ENCODE peak calls at places on chromosomes 16 and 17, in eight cellular contexts. D is K562, R is sigmoid colon, X is HL-60, H is endothelial cell of umbilical vein, S is transverse colon, W is GM23338, I is spleen. M is an unnamed sample.

GRCh38 chr17:73508057-73508930 is 136.0 kb downstream of the SDK2 start:
- DNase-seq in D (no peak), R (no peak), X (no peak), H (no peak), S (no peak), W (no peak), I (no peak), M (no peak)

GRCh38 chr17:48598727-48599126 is 5.1 kb upstream of the HOXB5 start:
- DNase-seq in D (no peak), R (no peak), X (no peak), H (no peak), S (no peak), W (no peak), I (no peak), M (no peak)

GRCh38 chr16:9438991-9439390 is 347.5 kb downstream of the HAPSTR1 start:
- DNase-seq in D (no peak), R (no peak), X (no peak), H (no peak), S (no peak), W (no peak), I (no peak), M (no peak)

GRCh38 chr16:25108054-25108453 is 3.5 kb upstream of the LCMT1 start:
- DNase-seq in D (peak; percentile 27), R (no peak), X (peak; percentile 21), H (no peak), S (peak; percentile 17), W (peak; percentile 50), I (peak; percentile 82), M (no peak)

GRCh38 chr16:14186007-14186953 is 115.2 kb downstream of the MRTFB start:
- DNase-seq in D (no peak), R (no peak), X (no peak), H (peak; percentile 78), S (no peak), W (peak; percentile 71), I (no peak), M (no peak)

GRCh38 chr17:72122668-72123495 is 2.1 kb downstream of the SOX9 start:
- DNase-seq in D (no peak), R (peak; percentile 70), X (no peak), H (no peak), S (peak; percentile 52), W (peak; percentile 64), I (no peak), M (no peak)

GRCh38 chr16:77794586-77794985 is 6.2 kb downstream of the VAT1L start:
- DNase-seq in D (no peak), R (no peak), X (no peak), H (peak; percentile 33), S (no peak), W (no peak), I (no peak), M (no peak)

GRCh38 chr17:31510273-31511175 is 119.0 kb downstream of the RAB11FIP4 start:
- DNase-seq in D (no peak), R (no peak), X (no peak), H (no peak), S (no peak), W (no peak), I (peak; percentile 87), M (no peak)

GRCh38 chr16:4506450-4506849 is 30.3 kb downstream of the HMOX2 start:
- DNase-seq in D (peak; percentile 58), R (peak; percentile 82), X (peak; percentile 83), H (peak; percentile 77), S (peak; percentile 63), W (peak; percentile 93), I (no peak), M (peak; percentile 71)

GRCh38 chr17:6509295-6509771 is 47.0 kb downstream of the PITPNM3 start:
- DNase-seq in D (peak; percentile 31), R (peak; percentile 55), X (no peak), H (no peak), S (no peak), W (peak; percentile 39), I (no peak), M (no peak)

GRCh38 chr16:11370084-11370931 is 25.0 kb downstream of the RMI2 start:
- DNase-seq in D (no peak), R (no peak), X (peak; percentile 83), H (no peak), S (no peak), W (no peak), I (peak; percentile 91), M (no peak)

GRCh38 chr16:84689126-84689525 is 10.7 kb upstream of the USP10 start:
- DNase-seq in D (no peak), R (peak; percentile 44), X (no peak), H (peak; percentile 83), S (no peak), W (no peak), I (peak; percentile 12), M (no peak)

GRCh38 chr16:56301391-56301850 is 110.1 kb downstream of the GNAO1 start:
- DNase-seq in D (no peak), R (no peak), X (no peak), H (no peak), S (no peak), W (no peak), I (no peak), M (no peak)

GRCh38 chr17:31674305-31674704 is 184.7 kb downstream of the COPRS start:
- DNase-seq in D (no peak), R (no peak), X (no peak), H (no peak), S (no peak), W (no peak), I (no peak), M (no peak)

GRCh38 chr17:42111901-42112551 is 488 bp downstream of the DHX58 start:
- DNase-seq in D (no peak), R (peak; percentile 79), X (no peak), H (peak; percentile 51), S (peak; percentile 57), W (no peak), I (peak; percentile 85), M (peak; percentile 28)

GRCh38 chr17:42111265-42111636 is 1.3 kb downstream of the DHX58 start:
- DNase-seq in D (no peak), R (no peak), X (no peak), H (no peak), S (no peak), W (no peak), I (no peak), M (no peak)

GRCh38 chr17:42112552-42113176 is at the start of gene DHX58:
- DNase-seq in D (peak; percentile 43), R (peak; percentile 91), X (peak; percentile 87), H (peak; percentile 88), S (peak; percentile 85), W (peak; percentile 60), I (peak; percentile 91), M (peak; percentile 80)

GRCh38 chr17:42109086-42109485 is 3.4 kb downstream of the DHX58 start:
- DNase-seq in D (no peak), R (no peak), X (no peak), H (no peak), S (no peak), W (no peak), I (no peak), M (no peak)

DNA sequence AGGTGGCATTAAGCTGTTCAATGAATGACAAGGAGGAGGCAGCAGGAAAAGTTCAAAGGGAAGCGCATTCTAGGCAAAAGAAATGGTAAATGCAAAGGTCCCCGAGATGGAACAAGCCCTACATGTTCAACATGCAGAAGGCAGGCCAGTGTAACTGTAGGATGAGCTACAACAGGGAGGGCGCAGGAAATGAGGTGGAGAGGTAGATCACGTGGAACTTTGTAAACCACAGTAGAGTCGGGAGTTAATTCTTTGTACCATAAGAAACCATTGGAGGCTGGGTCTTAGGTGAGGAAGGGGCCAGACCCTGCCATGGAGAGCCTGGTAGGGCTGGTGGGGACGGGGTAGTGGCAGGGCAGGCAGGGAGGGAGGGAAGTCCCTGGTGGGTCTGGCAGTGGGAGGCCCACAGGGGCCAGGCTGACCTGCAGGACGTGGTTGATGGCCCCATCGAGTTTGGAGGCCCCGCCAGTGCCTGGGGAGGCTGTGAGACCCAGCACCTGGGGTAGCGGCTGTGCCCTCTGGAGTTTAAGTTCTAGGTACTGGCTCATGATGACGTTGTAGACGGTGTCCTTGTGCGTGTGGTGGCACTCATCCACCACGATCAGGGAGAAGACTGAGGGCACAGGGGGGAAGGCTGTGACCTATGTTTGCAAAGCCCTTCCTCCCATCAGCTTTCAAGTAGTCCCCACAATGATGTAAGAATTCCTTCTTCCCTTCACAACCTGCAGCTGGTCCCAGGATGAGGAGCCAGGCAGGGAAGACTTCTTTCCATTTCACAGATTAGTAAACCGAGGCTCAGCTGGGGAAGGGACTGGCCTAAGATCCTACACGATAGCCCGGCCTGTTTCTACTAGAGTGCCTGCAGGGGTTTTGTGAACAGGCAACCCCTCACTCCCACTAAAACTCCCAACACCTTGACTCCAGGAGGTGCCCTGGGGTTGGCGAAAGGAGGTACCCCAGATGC is 1.9 kb downstream of the DHX58 start:
- DNase-seq in D (no peak), R (no peak), X (no peak), H (no peak), S (no peak), W (no peak), I (no peak), M (no peak)
- H3K4me3 ChIP-seq in D (no peak overlapping the region), R (no peak overlapping the region), X (no peak overlapping the region), H (no peak overlapping the region), S (no peak overlapping the region), W (no peak overlapping the region), I (no peak overlapping the region), M (no peak overlapping the region)

GRCh38 chr17:65560628-65561371 is 648 bp downstream of the AXIN2 start:
- DNase-seq in D (peak; percentile 82), R (peak; percentile 94), X (peak; percentile 48), H (peak; percentile 64), S (peak; percentile 88), W (peak; percentile 97), I (peak; percentile 87), M (peak; percentile 90)

GRCh38 chr17:65559802-65560627 is 1.4 kb downstream of the AXIN2 start:
- DNase-seq in D (peak; percentile 58), R (no peak), X (no peak), H (peak; percentile 36), S (peak; percentile 43), W (peak; percentile 71), I (peak; percentile 84), M (peak; percentile 40)

GRCh38 chr17:65562206-65562531 is 721 bp upstream of the AXIN2 start:
- DNase-seq in D (no peak), R (no peak), X (no peak), H (peak; percentile 8), S (no peak), W (no peak), I (no peak), M (no peak)

GRCh38 chr17:65559483-65559801 is 2.0 kb downstream of the AXIN2 start:
- DNase-seq in D (no peak), R (no peak), X (no peak), H (peak; percentile 40), S (no peak), W (no peak), I (no peak), M (no peak)

GRCh38 chr17:65561394-65562205 is at the start of gene AXIN2:
- DNase-seq in D (peak; percentile 98), R (peak; percentile 95), X (peak; percentile 62), H (peak; percentile 87), S (peak; percentile 92), W (peak; percentile 96), I (peak; percentile 93), M (peak; percentile 89)
- TF ChIP-seq POLR2AphosphoS5 in D (no peak), R (peak; percentile 25), X (no peak), H (peak; percentile 21), S (peak; percentile 31), W (no peak), I (no peak), M (peak; percentile 34)

GRCh38 chr16:88074041-88074440 is 122.8 kb downstream of the BANP start:
- DNase-seq in D (no peak), R (no peak), X (no peak), H (no peak), S (no peak), W (no peak), I (peak; percentile 39), M (no peak)
- H3K4me3 ChIP-seq in D (no peak overlapping the region), R (no peak overlapping the region), X (no peak overlapping the region), H (no peak overlapping the region), S (no peak overlapping the region), W (no peak overlapping the region), I (no peak overlapping the region), M (no peak overlapping the region)

GRCh38 chr16:27245276-27246231 is 23.0 kb downstream of the NSMCE1 start:
- DNase-seq in D (peak; percentile 45), R (peak; percentile 89), X (no peak), H (no peak), S (no peak), W (no peak), I (no peak), M (no peak)
- TF ChIP-seq POLR2AphosphoS5 in D (no peak), R (peak; percentile 56), X (no peak), H (no peak), S (peak; percentile 45), W (no peak), I (no peak), M (peak; percentile 38)